ENCODE peak calls at places on chromosomes 16 and 17, in five cellular contexts. H is fibroblast of pulmonary artery, R is heart right ventricle, I is kidney epithelial cell, C is cardiac fibroblast. Y is an unnamed sample.

GRCh38 chr16:3950343-3951193 is 70.1 kb upstream of the CREBBP start:
- DNase-seq in I (peak), H (peak), C (peak), R (peak), Y (peak)

GRCh38 chr16:15398618-15399316 is 3.2 kb downstream of the MPV17L start:
- DNase-seq in R (no peak), I (no peak), C (no peak), H (no peak), Y (no peak)

GRCh38 chr16:81376880-81377279 is 62.1 kb downstream of the GAN start:
- DNase-seq in R (no peak), C (no peak), H (peak), I (peak), Y (no peak)

GRCh38 chr16:57753448-57754353 is 18.1 kb downstream of the KATNB1 start:
- DNase-seq in R (no peak), I (no peak), C (no peak), H (no peak), Y (no peak)

GRCh38 chr16:61617214-61617783 is 418.9 kb downstream of the CDH8 start:
- DNase-seq in I (no peak), H (no peak), R (no peak), C (no peak), Y (no peak)

GRCh38 chr17:28551421-28552186 is 820 bp downstream of the UNC119 start:
- DNase-seq in H (peak), R (no peak), C (no peak), I (no peak), Y (no peak)

GRCh38 chr16:88784074-88784855 is 755 bp downstream of the PIEZO1 start:
- DNase-seq in I (no peak), R (peak), H (peak), C (peak), Y (peak)

GRCh38 chr16:260326-260725 is 15.4 kb downstream of the RGS11 start:
- DNase-seq in C (no peak), I (no peak), H (no peak), R (no peak), Y (no peak)

GRCh38 chr17:64938290-64938689 is 19.0 kb upstream of the LRRC37A3 start:
- DNase-seq in C (no peak), R (no peak), H (no peak), I (no peak), Y (no peak)

GRCh38 chr16:63998-64913 is 8.2 kb downstream of the RHBDF1 start:
- DNase-seq in R (no peak), I (no peak), C (no peak), H (no peak), Y (no peak)

GRCh38 chr17:41452276-41452675 is 11.5 kb upstream of the KRT38 start:
- DNase-seq in C (no peak), I (no peak), R (no peak), H (no peak), Y (no peak)

GRCh38 chr17:81412490-81413093 is 17.3 kb downstream of the BAHCC1 start:
- DNase-seq in H (peak), I (peak), R (peak), C (peak), Y (no peak)

GRCh38 chr17:38751144-38751802 is 1.3 kb upstream of the PSMB3 start:
- DNase-seq in H (no peak), C (no peak), I (no peak), R (no peak), Y (no peak)

GRCh38 chr17:8698142-8699050 is 46.2 kb downstream of the CCDC42 start:
- DNase-seq in R (peak), H (peak), I (no peak), C (peak), Y (no peak)

GRCh38 chr17:83024205-83024971 is 55.0 kb upstream of the METRNL start:
- DNase-seq in I (no peak), H (no peak), R (no peak), C (no peak), Y (no peak)

GRCh38 chr17:21036361-21036881 is 6.4 kb downstream of the USP22 start:
- DNase-seq in I (no peak), C (no peak), H (no peak), R (no peak), Y (no peak)

GRCh38 chr16:82672676-82673075 is 45.9 kb downstream of the CDH13 start:
- DNase-seq in I (no peak), H (no peak), R (no peak), C (no peak), Y (no peak)

DNA sequence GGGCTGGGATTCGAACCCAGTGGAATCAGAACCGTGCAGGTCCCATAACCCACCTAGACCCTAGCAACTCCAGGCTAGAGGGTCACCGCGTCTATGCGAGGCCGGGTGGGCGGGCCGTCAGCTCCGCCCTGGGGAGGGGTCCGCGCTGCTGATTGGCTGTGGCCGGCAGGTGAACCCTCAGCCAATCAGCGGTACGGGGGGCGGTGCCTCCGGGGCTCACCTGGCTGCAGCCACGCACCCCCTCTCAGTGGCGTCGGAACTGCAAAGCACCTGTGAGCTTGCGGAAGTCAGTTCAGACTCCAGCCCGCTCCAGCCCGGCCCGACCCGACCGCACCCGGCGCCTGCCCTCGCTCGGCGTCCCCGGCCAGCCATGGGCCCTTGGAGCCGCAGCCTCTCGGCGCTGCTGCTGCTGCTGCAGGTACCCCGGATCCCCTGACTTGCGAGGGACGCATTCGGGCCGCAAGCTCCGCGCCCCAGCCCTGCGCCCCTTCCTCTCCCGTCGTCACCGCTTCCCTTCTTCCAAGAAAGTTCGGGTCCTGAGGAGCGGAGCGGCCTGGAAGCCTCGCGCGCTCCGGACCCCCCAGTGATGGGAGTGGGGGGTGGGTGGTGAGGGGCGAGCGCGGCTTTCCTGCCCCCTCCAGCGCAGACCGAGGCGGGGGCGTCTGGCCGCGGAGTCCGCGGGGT is at the start of gene CDH1:
- DNase-seq in C (no peak), I (no peak), R (no peak), H (no peak), Y (no peak)
- TF ChIP-seq CTCF in C (no peak), I (no peak), R (no peak), H (no peak), Y (no peak)

GRCh38 chr16:75074920-75075687 is 41.5 kb downstream of the LDHD start:
- DNase-seq in C (peak), I (no peak), H (peak), R (no peak), Y (no peak)

GRCh38 chr16:75073551-75074414 is 42.8 kb downstream of the LDHD start:
- DNase-seq in H (no peak), R (no peak), C (no peak), I (no peak), Y (peak)

GRCh38 chr16:75078886-75079285 is 37.7 kb downstream of the LDHD start:
- DNase-seq in I (no peak), H (no peak), R (no peak), C (no peak), Y (no peak)

GRCh38 chr16:75074415-75074793 is 42.2 kb downstream of the LDHD start:
- DNase-seq in H (no peak), R (no peak), C (no peak), I (no peak), Y (no peak)

GRCh38 chr16:75075688-75076268 is 40.8 kb downstream of the LDHD start:
- DNase-seq in R (no peak), H (no peak), I (no peak), C (no peak), Y (no peak)
- H3K4me3 ChIP-seq in R (no peak), H (no peak), I (no peak), C (no peak), Y (no peak)

DNA sequence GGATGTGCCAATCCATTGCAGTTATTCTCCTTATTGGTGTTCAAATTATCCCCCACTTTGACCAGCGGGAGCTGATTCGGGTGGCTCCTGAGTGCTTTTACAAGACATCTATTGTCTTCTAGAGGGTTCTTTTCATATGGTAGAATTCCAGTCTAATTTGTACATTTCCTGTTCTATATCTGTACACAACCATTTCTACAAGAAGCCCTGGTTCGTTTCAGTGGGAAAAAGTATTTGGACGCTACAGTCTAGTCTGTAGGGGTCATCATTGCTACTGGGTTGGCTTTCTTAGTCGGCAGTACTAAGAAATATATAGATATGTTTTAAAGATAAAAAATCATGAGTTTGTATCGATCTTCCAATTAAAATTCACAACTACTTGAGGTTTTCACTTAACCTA is 262.6 kb downstream of the MAP2K6 start:
- DNase-seq in I (no peak), H (peak), C (no peak), R (no peak), Y (no peak)
- TF ChIP-seq CTCF in I (no peak), H (no peak), C (no peak), R (peak), Y (no peak)

GRCh38 chr17:77842148-77842905 is 116.2 kb upstream of the TNRC6C start:
- DNase-seq in H (peak), I (no peak), C (peak), R (no peak), Y (no peak)
- H3K4me3 ChIP-seq in H (no peak), I (no peak), C (no peak), R (no peak), Y (no peak)

DNA sequence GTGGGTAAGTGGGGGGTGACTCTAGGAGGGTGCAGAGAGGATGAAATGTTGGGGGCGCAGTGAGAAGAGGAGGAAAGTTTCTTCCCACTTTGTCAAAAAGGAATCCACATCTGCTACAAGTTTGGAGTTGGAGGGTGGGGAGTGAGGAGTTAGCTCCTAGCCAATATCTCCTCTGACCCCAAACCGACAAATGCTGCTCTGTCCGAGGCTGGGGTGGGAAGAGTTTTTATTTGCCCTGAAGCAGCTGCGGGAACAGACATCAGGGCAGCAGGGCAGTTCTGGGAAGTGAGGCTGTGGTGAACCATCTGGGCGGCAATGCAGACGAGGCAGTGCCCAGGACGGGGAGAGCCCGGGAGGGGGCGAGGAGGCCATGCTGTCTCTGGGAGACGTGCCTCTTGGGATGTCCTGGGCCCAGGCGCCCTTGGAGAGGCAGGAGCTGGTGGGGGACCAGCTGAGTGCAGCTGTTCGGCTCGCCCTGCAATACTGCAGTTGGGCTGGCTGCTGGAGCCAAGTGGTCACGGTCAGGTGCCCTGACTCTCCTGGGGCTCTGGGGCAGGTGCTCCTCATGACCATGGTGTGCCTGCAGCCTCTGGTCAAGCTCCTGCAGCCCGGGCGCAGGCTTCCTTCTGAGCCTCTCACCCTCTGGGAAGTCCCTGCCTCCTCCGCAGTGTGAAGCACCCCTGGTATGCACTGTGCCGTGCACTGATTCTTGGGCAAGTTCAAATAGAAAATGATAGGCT is 6.4 kb upstream of the SOCS3 start:
- DNase-seq in H (no peak), R (no peak), C (no peak), I (no peak), Y (no peak)
- TF ChIP-seq CTCF in H (no peak), R (no peak), C (no peak), I (no peak), Y (no peak)

GRCh38 chr17:63930951-63931575 is 1.1 kb downstream of the CD79B start:
- DNase-seq in R (peak), C (peak), I (no peak), H (no peak), Y (no peak)
- H3K4me3 ChIP-seq in R (peak), C (no peak), I (no peak), H (no peak), Y (no peak)